ENCODE peak calls at places on chromosome 4, in five cellular contexts. One of them, this sample, is unnamed.

GRCh38 chr4:185794637-185795036 is 17.4 kb downstream of the SORBS2 start:
- DNase-seq in suprapubic skin: no peak
- DNase-seq in Peyer's patch: no peak
- DNase-seq in MM.1S: no peak
- DNase-seq in fibroblast of lung: peak
- DNase-seq in this sample: no peak

GRCh38 chr4:56976878-56977320 is 507 bp downstream of the NOA1 start:
- DNase-seq in suprapubic skin: no peak
- DNase-seq in Peyer's patch: peak
- DNase-seq in MM.1S: peak
- DNase-seq in fibroblast of lung: no peak
- DNase-seq in this sample: peak

GRCh38 chr4:98612318-98613250 is 45.8 kb downstream of the TSPAN5 start:
- DNase-seq in suprapubic skin: no peak
- DNase-seq in Peyer's patch: no peak
- DNase-seq in MM.1S: no peak
- DNase-seq in fibroblast of lung: peak
- DNase-seq in this sample: no peak

GRCh38 chr4:25863347-25863784 is 578 bp upstream of the SEL1L3 start:
- DNase-seq in suprapubic skin: no peak
- DNase-seq in Peyer's patch: no peak
- DNase-seq in MM.1S: no peak
- DNase-seq in fibroblast of lung: no peak
- DNase-seq in this sample: peak

GRCh38 chr4:119655111-119655837 is 26.7 kb upstream of the PDE5A start:
- DNase-seq in suprapubic skin: no peak
- DNase-seq in Peyer's patch: no peak
- DNase-seq in MM.1S: no peak
- DNase-seq in fibroblast of lung: no peak
- DNase-seq in this sample: no peak

GRCh38 chr4:109945056-109945455 is 32.4 kb downstream of the EGF start:
- DNase-seq in suprapubic skin: no peak
- DNase-seq in Peyer's patch: no peak
- DNase-seq in MM.1S: no peak
- DNase-seq in fibroblast of lung: no peak
- DNase-seq in this sample: no peak

GRCh38 chr4:157514711-157515110 is 294.2 kb downstream of the GRIA2 start:
- DNase-seq in suprapubic skin: no peak
- DNase-seq in Peyer's patch: no peak
- DNase-seq in MM.1S: no peak
- DNase-seq in fibroblast of lung: no peak
- DNase-seq in this sample: no peak

GRCh38 chr4:106063009-106063408 is 167.7 kb downstream of the NPNT start:
- DNase-seq in suprapubic skin: no peak
- DNase-seq in Peyer's patch: no peak
- DNase-seq in MM.1S: no peak
- DNase-seq in fibroblast of lung: peak
- DNase-seq in this sample: no peak

GRCh38 chr4:124203613-124204284 is 508.8 kb downstream of the ANKRD50 start:
- DNase-seq in suprapubic skin: no peak
- DNase-seq in Peyer's patch: no peak
- DNase-seq in MM.1S: no peak
- DNase-seq in fibroblast of lung: peak
- DNase-seq in this sample: no peak

GRCh38 chr4:8188743-8189550 is 10.1 kb upstream of the SH3TC1 start:
- DNase-seq in suprapubic skin: peak
- DNase-seq in Peyer's patch: no peak
- DNase-seq in MM.1S: peak
- DNase-seq in fibroblast of lung: no peak
- DNase-seq in this sample: no peak

GRCh38 chr4:75686346-75686745 is 13.1 kb upstream of the G3BP2 start:
- DNase-seq in suprapubic skin: no peak
- DNase-seq in Peyer's patch: no peak
- DNase-seq in MM.1S: no peak
- DNase-seq in fibroblast of lung: peak
- DNase-seq in this sample: no peak

GRCh38 chr4:140186651-140187315 is 32.8 kb upstream of the MAML3 start:
- DNase-seq in suprapubic skin: no peak
- DNase-seq in Peyer's patch: no peak
- DNase-seq in MM.1S: no peak
- DNase-seq in fibroblast of lung: peak
- DNase-seq in this sample: no peak

GRCh38 chr4:111546881-111547280 is 598.4 kb upstream of the FAM241A start:
- DNase-seq in suprapubic skin: no peak
- DNase-seq in Peyer's patch: no peak
- DNase-seq in MM.1S: no peak
- DNase-seq in fibroblast of lung: no peak
- DNase-seq in this sample: no peak

GRCh38 chr4:153619811-153620210 is 64.3 kb upstream of the TLR2 start:
- DNase-seq in suprapubic skin: no peak
- DNase-seq in Peyer's patch: no peak
- DNase-seq in MM.1S: no peak
- DNase-seq in fibroblast of lung: no peak
- DNase-seq in this sample: no peak

GRCh38 chr4:170047774-170048354 is 21.7 kb upstream of the MFAP3L start:
- DNase-seq in suprapubic skin: peak
- DNase-seq in Peyer's patch: peak
- DNase-seq in MM.1S: peak
- DNase-seq in fibroblast of lung: peak
- DNase-seq in this sample: peak

GRCh38 chr4:121898150-121898549 is 27.9 kb upstream of the BBS7 start:
- DNase-seq in suprapubic skin: no peak
- DNase-seq in Peyer's patch: no peak
- DNase-seq in MM.1S: peak
- DNase-seq in fibroblast of lung: no peak
- DNase-seq in this sample: no peak

DNA sequence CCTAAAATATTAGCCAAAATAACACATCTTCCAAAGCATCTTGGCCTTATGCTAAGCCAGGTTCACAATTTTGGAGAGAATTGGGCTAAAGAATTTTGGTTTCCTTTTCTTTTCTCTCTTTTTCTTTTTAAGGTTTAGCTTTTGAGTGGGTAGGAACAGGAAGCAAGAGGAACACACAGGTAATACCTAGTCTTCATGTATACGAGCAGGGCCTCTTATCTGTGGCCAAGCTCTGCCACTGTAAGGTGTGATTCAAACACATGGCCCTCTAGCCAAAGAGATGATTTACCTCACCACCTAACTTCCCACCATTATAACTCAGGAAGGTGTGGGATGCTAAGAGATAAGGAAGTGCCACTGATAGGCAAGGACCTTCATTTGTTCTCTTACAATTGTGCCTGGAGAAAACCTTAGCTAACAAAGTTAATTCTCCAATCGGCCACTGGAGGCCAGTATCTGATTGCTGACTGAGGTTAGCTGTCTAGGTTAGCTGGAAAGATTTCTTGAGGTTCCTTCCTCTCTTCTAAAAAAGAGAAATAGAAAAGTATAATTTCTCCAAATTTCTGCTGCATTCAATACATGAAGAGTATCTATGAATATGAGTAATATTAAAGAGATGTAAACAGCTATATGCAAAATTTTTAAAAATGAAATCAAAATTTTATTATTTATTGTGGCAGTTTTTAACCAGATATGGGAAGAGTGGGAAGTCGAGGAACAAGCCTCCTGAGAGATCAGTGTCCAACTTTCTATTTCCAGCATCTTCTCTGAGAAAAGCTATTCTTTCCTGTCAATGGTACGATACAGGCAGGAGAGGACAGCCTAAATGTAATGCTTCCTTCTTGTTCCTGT is 30.1 kb upstream of the BBS7 start:
- DNase-seq in suprapubic skin: no peak
- DNase-seq in Peyer's patch: no peak
- DNase-seq in MM.1S: peak
- DNase-seq in fibroblast of lung: peak
- DNase-seq in this sample: peak
- TF ChIP-seq CTCF in suprapubic skin: peak
- TF ChIP-seq CTCF in Peyer's patch: peak
- TF ChIP-seq CTCF in MM.1S: peak
- TF ChIP-seq CTCF in fibroblast of lung: peak
- TF ChIP-seq CTCF in this sample: peak

GRCh38 chr4:171817026-171817425 is 3.8 kb downstream of the GALNTL6 start:
- DNase-seq in suprapubic skin: no peak
- DNase-seq in Peyer's patch: no peak
- DNase-seq in MM.1S: no peak
- DNase-seq in fibroblast of lung: no peak
- DNase-seq in this sample: no peak
- TF ChIP-seq CTCF in suprapubic skin: no peak
- TF ChIP-seq CTCF in Peyer's patch: no peak
- TF ChIP-seq CTCF in MM.1S: no peak
- TF ChIP-seq CTCF in fibroblast of lung: no peak
- TF ChIP-seq CTCF in this sample: no peak

DNA sequence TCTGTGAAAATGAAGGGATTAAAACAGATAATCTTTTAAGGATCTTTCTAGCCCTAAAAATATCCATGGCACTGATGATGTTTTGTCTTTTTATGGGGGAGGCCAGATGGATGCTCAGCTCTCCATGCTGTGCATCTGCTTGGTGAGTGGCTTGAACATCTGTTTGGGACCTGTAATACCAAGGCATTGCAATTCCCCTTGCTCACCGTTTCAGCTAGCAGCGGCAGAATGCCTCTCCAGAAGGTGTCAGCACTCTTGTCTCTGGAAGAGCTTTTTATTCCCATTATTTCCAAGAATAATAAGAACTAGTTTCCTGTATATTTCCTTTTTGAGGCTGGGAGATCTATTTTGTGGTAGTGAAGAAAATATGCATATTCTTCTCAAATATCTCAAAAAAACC is 151.9 kb upstream of the ANK2 start:
- DNase-seq in suprapubic skin: no peak
- DNase-seq in Peyer's patch: no peak
- DNase-seq in MM.1S: no peak
- DNase-seq in fibroblast of lung: no peak
- DNase-seq in this sample: no peak
- TF ChIP-seq CTCF in suprapubic skin: no peak
- TF ChIP-seq CTCF in Peyer's patch: no peak
- TF ChIP-seq CTCF in MM.1S: no peak
- TF ChIP-seq CTCF in fibroblast of lung: no peak
- TF ChIP-seq CTCF in this sample: no peak

DNA sequence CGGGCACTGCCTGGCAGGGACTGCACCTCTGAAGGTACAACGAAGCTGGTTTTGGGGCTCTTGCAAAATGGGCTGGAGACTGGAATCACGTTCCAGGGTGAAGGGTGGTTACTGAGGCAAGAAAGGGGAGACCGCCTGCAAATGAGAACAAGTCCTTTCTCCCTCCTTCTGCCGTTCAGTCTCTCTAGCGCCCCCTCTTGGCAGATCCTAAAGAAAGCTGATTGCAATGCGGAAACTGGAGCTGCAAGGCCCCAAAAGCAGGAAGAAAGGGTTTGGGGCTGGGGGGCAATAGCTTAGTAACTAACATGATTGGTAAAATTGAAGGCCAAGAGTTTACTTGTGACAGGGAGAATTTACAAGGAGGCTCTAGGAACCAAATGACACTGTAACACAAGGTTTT is 222.6 kb upstream of the HAND2 start:
- DNase-seq in suprapubic skin: no peak
- DNase-seq in Peyer's patch: no peak
- DNase-seq in MM.1S: peak
- DNase-seq in fibroblast of lung: no peak
- DNase-seq in this sample: no peak
- TF ChIP-seq CTCF in suprapubic skin: no peak
- TF ChIP-seq CTCF in Peyer's patch: no peak
- TF ChIP-seq CTCF in MM.1S: peak
- TF ChIP-seq CTCF in fibroblast of lung: peak
- TF ChIP-seq CTCF in this sample: peak

GRCh38 chr4:99947608-99948007 is 1.2 kb upstream of the DNAJB14 start:
- DNase-seq in suprapubic skin: no peak
- DNase-seq in Peyer's patch: no peak
- DNase-seq in MM.1S: no peak
- DNase-seq in fibroblast of lung: no peak
- DNase-seq in this sample: no peak

GRCh38 chr4:99946346-99947189 is at the start of gene DNAJB14:
- DNase-seq in suprapubic skin: peak
- DNase-seq in Peyer's patch: peak
- DNase-seq in MM.1S: peak
- DNase-seq in fibroblast of lung: peak
- DNase-seq in this sample: peak

GRCh38 chr4:99943904-99944437 is 2.4 kb downstream of the DNAJB14 start:
- DNase-seq in suprapubic skin: no peak
- DNase-seq in Peyer's patch: no peak
- DNase-seq in MM.1S: peak
- DNase-seq in fibroblast of lung: no peak
- DNase-seq in this sample: no peak

GRCh38 chr4:99947190-99947578 is 766 bp upstream of the DNAJB14 start:
- DNase-seq in suprapubic skin: no peak
- DNase-seq in Peyer's patch: no peak
- DNase-seq in MM.1S: peak
- DNase-seq in fibroblast of lung: no peak
- DNase-seq in this sample: no peak

DNA sequence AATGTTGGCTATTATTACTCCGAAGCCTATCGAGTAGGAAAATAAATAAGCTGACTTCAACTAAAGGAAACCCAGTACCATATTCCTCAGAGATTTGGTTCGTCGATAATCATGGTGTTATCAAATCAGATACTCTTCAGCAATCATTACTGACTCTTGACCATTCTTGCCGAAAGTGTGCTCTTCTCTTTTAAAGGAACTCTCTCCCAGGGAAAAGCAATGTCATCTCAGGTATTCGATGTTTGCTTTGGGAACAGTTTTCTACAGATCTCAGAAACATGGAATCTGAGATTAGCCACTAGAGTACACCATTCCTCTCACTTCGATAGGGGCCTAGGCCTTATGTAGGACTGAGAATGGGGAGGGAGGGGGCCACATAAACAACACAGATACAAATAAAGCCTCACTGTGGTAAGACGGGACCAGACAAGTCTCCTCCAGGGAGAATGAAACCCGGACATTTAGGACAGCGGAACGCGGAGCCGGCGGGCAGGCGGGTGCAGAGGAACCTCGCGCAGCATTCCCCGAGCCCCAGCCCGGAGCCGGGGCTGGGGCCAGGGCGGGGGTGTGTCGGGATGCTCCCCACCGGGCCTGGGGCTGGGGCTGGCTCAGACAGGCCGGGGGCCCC is 586 bp downstream of the DNAJB14 start:
- DNase-seq in suprapubic skin: no peak
- DNase-seq in Peyer's patch: no peak
- DNase-seq in MM.1S: peak
- DNase-seq in fibroblast of lung: peak
- DNase-seq in this sample: no peak
- TF ChIP-seq CTCF in suprapubic skin: no peak
- TF ChIP-seq CTCF in Peyer's patch: no peak
- TF ChIP-seq CTCF in MM.1S: no peak
- TF ChIP-seq CTCF in fibroblast of lung: no peak
- TF ChIP-seq CTCF in this sample: no peak